ENCODE peak calls at places on chromosome 18, in six cellular contexts. S, M, F, H, E and W are unnamed samples.

GRCh38 chr18:48592540-48592939 is 53.7 kb downstream of the CTIF start:
- DNase-seq in F (no peak), E (no peak), H (peak; percentile 38), S (no peak), M (no peak), W (no peak)

GRCh38 chr18:74273394-74273793 is 18.4 kb downstream of the CYB5A start:
- DNase-seq in H (no peak), M (no peak), E (no peak), S (no peak), F (no peak), W (no peak)

GRCh38 chr18:31510319-31510718 is 12.3 kb downstream of the DSG2 start:
- DNase-seq in F (peak; percentile 89), M (no peak), S (no peak), H (no peak), E (no peak), W (no peak)

GRCh38 chr18:57980573-57981348 is 63.3 kb upstream of the NEDD4L start:
- DNase-seq in H (no peak), F (no peak), E (no peak), M (no peak), S (no peak), W (no peak)

GRCh38 chr18:55250729-55251128 is 291.5 kb upstream of the CCDC68 start:
- DNase-seq in F (no peak), E (no peak), S (no peak), M (no peak), H (no peak), W (peak; percentile 69)

GRCh38 chr18:59769105-59769865 is 72.1 kb upstream of the CCBE1 start:
- DNase-seq in M (no peak), S (no peak), E (no peak), F (no peak), H (no peak), W (peak; percentile 36)

GRCh38 chr18:77984178-77984577 is 734.5 kb downstream of the GALR1 start:
- DNase-seq in E (no peak), M (no peak), F (no peak), S (no peak), H (no peak), W (no peak)

GRCh38 chr18:58310517-58310916 is 266.5 kb downstream of the NEDD4L start:
- DNase-seq in H (no peak), E (no peak), S (no peak), M (no peak), F (no peak), W (no peak)

GRCh38 chr18:63162271-63163014 is 157.1 kb downstream of the BCL2 start:
- DNase-seq in H (no peak), F (no peak), M (no peak), E (peak; percentile 80), S (no peak), W (peak; percentile 27)

GRCh38 chr18:79953921-79954651 is 2.6 kb upstream of the SLC66A2 start:
- DNase-seq in M (no peak), E (no peak), S (no peak), H (no peak), F (no peak), W (no peak)

GRCh38 chr18:80191264-80191663 is 56.0 kb downstream of the PARD6G start:
- DNase-seq in F (no peak), S (no peak), H (no peak), E (no peak), M (no peak), W (no peak)

GRCh38 chr18:9126337-9126736 is 10.2 kb upstream of the ANKRD12 start:
- DNase-seq in F (no peak), H (no peak), M (no peak), S (no peak), E (no peak), W (no peak)

GRCh38 chr18:74665346-74665745 is 67.7 kb downstream of the ZNF407 start:
- DNase-seq in H (no peak), E (no peak), M (no peak), F (no peak), S (no peak), W (no peak)

GRCh38 chr18:23565916-23566547 is 20.3 kb downstream of the NPC1 start:
- DNase-seq in F (no peak), E (no peak), H (no peak), M (no peak), S (no peak), W (no peak)

GRCh38 chr18:79588636-79589481 is 90.7 kb upstream of the CTDP1 start:
- DNase-seq in F (peak; percentile 47), H (no peak), E (no peak), M (no peak), S (no peak), W (peak; percentile 87)

GRCh38 chr18:13540783-13541182 is 185.6 kb downstream of the FAM210A start:
- DNase-seq in E (no peak), S (no peak), F (no peak), H (no peak), M (no peak), W (no peak)

GRCh38 chr18:76208632-76209308 is 286.3 kb downstream of the ZNF516 start:
- DNase-seq in E (no peak), S (no peak), H (no peak), M (no peak), F (no peak), W (no peak)

GRCh38 chr18:26386002-26386401 is 159.8 kb downstream of the TAF4B start:
- DNase-seq in M (peak; percentile 53), E (no peak), H (no peak), F (peak; percentile 65), S (no peak), W (peak; percentile 46)

GRCh38 chr18:76491801-76492668 is 3.0 kb downstream of the ZNF516 start:
- DNase-seq in F (no peak), E (no peak), H (no peak), M (peak; percentile 40), S (no peak), W (peak; percentile 27)

GRCh38 chr18:70982292-70982691 is 693.4 kb downstream of the SOCS6 start:
- DNase-seq in M (no peak), E (no peak), H (no peak), S (no peak), F (no peak), W (no peak)

GRCh38 chr18:8367217-8367988 is 241.8 kb upstream of the RAB12 start:
- DNase-seq in F (no peak), M (peak; percentile 7), S (peak; percentile 48), H (peak; percentile 37), E (no peak), W (no peak)

GRCh38 chr18:35616664-35617423 is 35.3 kb downstream of the GALNT1 start:
- DNase-seq in M (peak; percentile 71), F (no peak), S (peak; percentile 70), H (no peak), E (peak; percentile 88), W (peak; percentile 92)

GRCh38 chr18:12773369-12773768 is 70.5 kb downstream of the PSMG2 start:
- DNase-seq in H (no peak), M (no peak), S (no peak), E (no peak), F (no peak), W (no peak)

GRCh38 chr18:25786778-25787177 is 303.6 kb downstream of the SS18 start:
- DNase-seq in M (no peak), E (no peak), F (no peak), H (no peak), S (no peak), W (peak; percentile 83)

GRCh38 chr18:39863916-39864315 is 2091.1 kb upstream of the PIK3C3 start:
- DNase-seq in F (no peak), E (no peak), M (no peak), H (no peak), S (no peak), W (no peak)

GRCh38 chr18:13811993-13812392 is 12.0 kb upstream of the MC5R start:
- DNase-seq in H (peak; percentile 19), F (peak; percentile 10), S (peak; percentile 33), M (peak; percentile 18), E (no peak), W (no peak)

GRCh38 chr18:62566199-62566598 is 43.4 kb downstream of the ZCCHC2 start:
- DNase-seq in M (peak; percentile 42), S (no peak), E (no peak), H (no peak), F (peak; percentile 27), W (peak; percentile 7)

GRCh38 chr18:12452801-12453200 is 45.1 kb downstream of the PRELID3A start:
- DNase-seq in H (no peak), S (no peak), M (no peak), F (no peak), E (no peak), W (no peak)

GRCh38 chr18:65704051-65704450 is 46.8 kb upstream of the CDH7 start:
- DNase-seq in S (no peak), M (no peak), H (no peak), E (no peak), F (no peak), W (no peak)

GRCh38 chr18:44786257-44786656 is 105.6 kb downstream of the SETBP1 start:
- DNase-seq in F (no peak), H (no peak), S (no peak), E (no peak), M (no peak), W (no peak)

GRCh38 chr18:45378933-45379332 is 236.3 kb upstream of the SLC14A2 start:
- DNase-seq in E (no peak), M (no peak), H (no peak), S (no peak), F (no peak), W (no peak)

GRCh38 chr18:22493255-22493654 is 75.5 kb upstream of the CTAGE1 start:
- DNase-seq in F (no peak), H (no peak), S (no peak), E (no peak), M (no peak), W (no peak)
- TF ChIP-seq BHLHE40 in F (no peak), H (no peak), S (no peak), E (no peak), M (no peak), W (no peak)

GRCh38 chr18:36660311-36660710 is 168.5 kb downstream of the TPGS2 start:
- DNase-seq in H (no peak), S (no peak), F (no peak), M (no peak), E (no peak), W (no peak)
- TF ChIP-seq BHLHE40 in H (no peak), S (no peak), F (no peak), M (no peak), E (no peak), W (no peak)

GRCh38 chr18:50281295-50281971 is at the start of gene MBD1:
- DNase-seq in E (peak; percentile 96), S (peak; percentile 90), H (peak; percentile 87), F (peak; percentile 93), M (peak; percentile 96), W (peak; percentile 99)
- TF ChIP-seq BHLHE40 in E (peak; percentile 99), S (no peak), H (peak; percentile 91), F (peak; percentile 81), M (peak; percentile 71), W (peak; percentile 97)

GRCh38 chr18:2979871-2980606 is 32.9 kb downstream of the LPIN2 start:
- DNase-seq in F (no peak), E (no peak), M (peak; percentile 27), S (no peak), H (no peak), W (no peak)

GRCh38 chr18:2978208-2978607 is 34.7 kb downstream of the LPIN2 start:
- DNase-seq in F (no peak), E (no peak), M (no peak), S (no peak), H (no peak), W (no peak)

GRCh38 chr18:2980607-2980923 is 32.4 kb downstream of the LPIN2 start:
- DNase-seq in E (no peak), M (no peak), S (no peak), F (no peak), H (no peak), W (no peak)

GRCh38 chr18:2978626-2979025 is 34.3 kb downstream of the LPIN2 start:
- DNase-seq in S (no peak), M (peak; percentile 48), E (no peak), F (no peak), H (no peak), W (peak; percentile 91)

GRCh38 chr18:2979027-2979570 is 33.8 kb downstream of the LPIN2 start:
- DNase-seq in M (no peak), S (no peak), E (no peak), F (no peak), H (no peak), W (peak; percentile 88)
- TF ChIP-seq BHLHE40 in M (no peak), S (no peak), E (no peak), F (no peak), H (no peak), W (no peak)